ENCODE peak calls at places on chromosomes 16 and 17, in six cellular contexts. R, K, O, X, G and N are unnamed samples.

GRCh38 chr17:46958192-46958591 is 20.9 kb downstream of the RPRML start:
- DNase-seq in R (no peak), K (peak; percentile 42), O (no peak), X (no peak), G (no peak), N (no peak)

GRCh38 chr17:58402047-58402446 is 15.3 kb downstream of the RNF43 start:
- DNase-seq in R (no peak), K (peak; percentile 71), O (no peak), X (no peak), G (peak; percentile 16), N (no peak)

GRCh38 chr17:82055965-82056728 is 4.4 kb downstream of the GPS1 start:
- DNase-seq in R (no peak), K (no peak), O (no peak), X (no peak), G (no peak), N (no peak)

GRCh38 chr17:76612977-76613851 is 27.6 kb upstream of the ST6GALNAC2 start:
- DNase-seq in R (no peak), K (peak; percentile 11), O (no peak), X (no peak), G (no peak), N (no peak)

GRCh38 chr17:17921192-17922082 is 50.8 kb downstream of the TOM1L2 start:
- DNase-seq in R (no peak), K (peak; percentile 98), O (no peak), X (peak; percentile 75), G (no peak), N (no peak)

GRCh38 chr17:2028234-2028614 is 1.7 kb upstream of the DPH1 start:
- DNase-seq in R (no peak), K (no peak), O (no peak), X (no peak), G (no peak), N (no peak)

GRCh38 chr17:51474764-51475163 is 214.4 kb downstream of the UTP18 start:
- DNase-seq in R (no peak), K (no peak), O (no peak), X (no peak), G (no peak), N (no peak)

GRCh38 chr16:15775209-15775608 is 81.6 kb downstream of the MYH11 start:
- DNase-seq in R (no peak), K (peak; percentile 46), O (no peak), X (no peak), G (no peak), N (no peak)

GRCh38 chr17:6574689-6575595 is 18.6 kb upstream of the PITPNM3 start:
- DNase-seq in R (no peak), K (peak; percentile 67), O (peak; percentile 64), X (peak; percentile 26), G (peak; percentile 66), N (no peak)

GRCh38 chr17:74126179-74126900 is 77.1 kb upstream of the RPL38 start:
- DNase-seq in R (no peak), K (no peak), O (no peak), X (no peak), G (no peak), N (no peak)